ENCODE peak calls at places on chromosomes 3 and 15, in four cellular contexts. A is SK-N-SH, S is K562, J is H1. V is an unnamed sample.

GRCh38 chr3:195284842-195285241 is 13.9 kb upstream of the XXYLT1 start:
- DNase-seq in J (no peak), A (no peak), S (no peak), V (no peak)

GRCh38 chr15:62059818-62060115 is 480 bp downstream of the VPS13C start:
- DNase-seq in J (no peak), S (peak), A (no peak), V (peak)

GRCh38 chr3:124786491-124787241 is 56.4 kb downstream of the UMPS start:
- DNase-seq in S (no peak), J (no peak), A (no peak), V (peak)

GRCh38 chr3:161409069-161409468 is 37.8 kb upstream of the SPTSSB start:
- DNase-seq in A (peak), S (peak), J (no peak), V (no peak)

GRCh38 chr15:61749169-61749568 is 311.1 kb downstream of the VPS13C start:
- DNase-seq in A (no peak), S (no peak), J (no peak), V (peak)

GRCh38 chr3:113005622-113006021 is 14.8 kb downstream of the GTPBP8 start:
- DNase-seq in J (no peak), S (no peak), A (no peak), V (no peak)

GRCh38 chr3:183892610-183893214 is 8.0 kb upstream of the PARL start:
- DNase-seq in A (no peak), S (no peak), J (no peak), V (no peak)

GRCh38 chr3:177451277-177451880 is 254.1 kb upstream of the TBL1XR1 start:
- DNase-seq in A (no peak), J (no peak), S (no peak), V (peak)

GRCh38 chr3:170765419-170766078 is 104.4 kb downstream of the RPL22L1 start:
- DNase-seq in S (peak), A (no peak), J (no peak), V (peak)

GRCh38 chr3:159839561-159840379 is 148.9 kb upstream of the IL12A start:
- DNase-seq in S (no peak), J (peak), A (peak), V (no peak)

GRCh38 chr3:108485146-108485545 is 25.2 kb downstream of the MYH15 start:
- DNase-seq in J (peak), S (no peak), A (no peak), V (no peak)

GRCh38 chr3:195549931-195550519 is 6.9 kb upstream of the PPP1R2 start:
- DNase-seq in J (no peak), S (no peak), A (no peak), V (no peak)

GRCh38 chr3:9349321-9350117 is 13.3 kb upstream of the THUMPD3 start:
- DNase-seq in J (no peak), A (no peak), S (peak), V (peak)

GRCh38 chr15:81281925-81282895 is 41.7 kb downstream of the STARD5 start:
- DNase-seq in S (no peak), J (no peak), A (no peak), V (peak)

GRCh38 chr15:41933771-41934170 is 38.6 kb downstream of the EHD4 start:
- DNase-seq in J (no peak), A (no peak), S (no peak), V (no peak)

GRCh38 chr3:112647122-112647521 is 6.2 kb upstream of the CCDC80 start:
- DNase-seq in J (no peak), S (no peak), A (no peak), V (no peak)

GRCh38 chr3:32217339-32217738 is 21.1 kb upstream of the CMTM8 start:
- DNase-seq in A (no peak), S (no peak), J (no peak), V (no peak)
- TF ChIP-seq JUND in A (no peak), S (no peak), J (no peak), V (no peak)

GRCh38 chr3:123100192-123100776 is 33.5 kb downstream of the PDIA5 start:
- DNase-seq in S (no peak), J (no peak), A (no peak), V (no peak)

GRCh38 chr3:123098411-123099330 is 31.8 kb downstream of the PDIA5 start:
- DNase-seq in S (no peak), A (no peak), J (no peak), V (peak)

GRCh38 chr3:123102249-123102648 is 35.4 kb downstream of the PDIA5 start:
- DNase-seq in J (no peak), S (no peak), A (no peak), V (no peak)

GRCh38 chr3:123096701-123097100 is 29.9 kb downstream of the PDIA5 start:
- DNase-seq in S (no peak), J (no peak), A (peak), V (no peak)

GRCh38 chr3:123099331-123100191 is 32.7 kb downstream of the PDIA5 start:
- DNase-seq in J (no peak), S (no peak), A (no peak), V (no peak)
- TF ChIP-seq JUND in J (no peak), S (no peak), A (no peak), V (no peak)

GRCh38 chr3:24680214-24680967 is 185.7 kb upstream of the THRB start:
- DNase-seq in A (peak), J (no peak), S (peak), V (peak)
- TF ChIP-seq JUND in A (no peak), J (peak), S (no peak), V (no peak)

GRCh38 chr3:37262816-37263393 is 88.5 kb upstream of the LRRFIP2 start:
- DNase-seq in A (no peak), J (no peak), S (no peak), V (no peak)
- TF ChIP-seq JUND in A (peak), J (no peak), S (no peak), V (no peak)

DNA sequence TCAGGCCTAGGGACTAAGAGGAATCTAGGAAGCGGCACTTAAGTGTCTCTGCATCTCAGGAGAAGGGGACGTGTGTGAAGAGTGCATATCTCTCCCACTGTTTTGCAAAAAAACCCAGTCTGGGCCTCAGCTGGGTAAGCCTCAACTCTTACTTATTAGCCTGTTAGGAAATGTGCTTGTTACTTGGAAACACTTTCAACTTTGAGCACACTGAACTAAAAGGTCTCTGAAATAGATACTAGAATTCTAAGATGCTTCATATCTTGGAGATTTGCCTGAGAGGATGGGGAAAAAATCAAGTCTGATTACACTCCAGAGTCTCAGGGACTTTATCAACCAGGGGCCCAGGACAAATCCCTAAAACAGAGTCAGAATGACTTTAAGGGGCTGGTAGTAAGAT is 81.8 kb downstream of the WDR76 start:
- DNase-seq in S (no peak), J (no peak), A (no peak), V (no peak)
- TF ChIP-seq JUND in S (no peak), J (no peak), A (no peak), V (no peak)

DNA sequence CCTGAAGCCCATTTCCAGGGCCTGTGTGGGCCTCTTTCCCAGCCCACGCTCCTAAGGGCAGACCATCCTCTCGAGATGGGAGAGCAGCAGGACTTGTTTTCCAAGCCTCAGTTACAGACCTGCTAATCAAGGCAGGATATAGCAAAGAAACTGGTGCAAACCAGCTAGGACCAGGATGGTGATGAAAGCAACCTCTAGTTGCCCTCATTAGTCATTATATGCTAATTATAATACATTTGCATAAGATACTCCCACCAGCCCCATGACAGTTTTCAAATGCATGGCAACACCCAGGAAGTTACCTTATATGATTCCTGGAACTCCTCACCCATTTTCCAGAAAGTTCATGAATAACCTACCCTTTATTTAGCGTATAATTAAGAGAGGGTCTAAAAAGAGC is 34.4 kb upstream of the TRH start:
- DNase-seq in A (no peak), J (no peak), S (no peak), V (peak)
- TF ChIP-seq JUND in A (no peak), J (no peak), S (no peak), V (no peak)

GRCh38 chr3:136639069-136639468 is 113.1 kb downstream of the STAG1 start:
- DNase-seq in J (no peak), S (no peak), A (no peak), V (no peak)

GRCh38 chr3:136644200-136644599 is 108.0 kb downstream of the STAG1 start:
- DNase-seq in J (no peak), S (no peak), A (peak), V (no peak)

GRCh38 chr3:136645915-136646314 is 106.3 kb downstream of the STAG1 start:
- DNase-seq in A (no peak), S (no peak), J (no peak), V (no peak)

DNA sequence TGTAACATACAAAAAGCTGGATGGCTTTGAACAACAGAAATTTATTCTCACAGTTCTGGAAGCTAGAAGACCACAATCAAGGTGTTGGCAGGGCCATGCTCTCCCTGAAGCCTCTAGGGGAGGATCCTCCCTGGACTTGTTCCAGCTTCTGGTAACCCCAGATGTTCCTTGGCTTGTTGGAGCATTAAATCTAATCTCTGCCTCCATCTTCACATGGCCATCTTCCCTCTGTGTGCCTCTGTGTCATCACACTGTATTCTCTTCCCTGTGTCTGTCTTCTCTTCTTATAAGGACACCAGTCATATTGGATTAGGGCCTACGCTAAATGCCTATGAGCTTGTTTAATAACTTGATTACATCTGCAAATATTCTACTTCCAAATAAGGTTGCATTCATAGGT is 109.5 kb downstream of the STAG1 start:
- DNase-seq in A (peak), J (no peak), S (peak), V (peak)
- TF ChIP-seq JUND in A (no peak), J (no peak), S (no peak), V (no peak)

GRCh38 chr15:92617197-92618037 is 38.2 kb downstream of the FAM174B start:
- DNase-seq in A (peak), J (no peak), S (peak), V (no peak)
- TF ChIP-seq JUND in A (no peak), J (no peak), S (peak), V (no peak)

GRCh38 chr15:51904931-51905330 is 66.6 kb downstream of the LEO1 start:
- DNase-seq in S (no peak), A (no peak), J (no peak), V (no peak)

GRCh38 chr15:51912528-51912927 is 59.0 kb downstream of the LEO1 start:
- DNase-seq in S (no peak), A (no peak), J (no peak), V (no peak)

GRCh38 chr15:51907136-51907862 is 64.3 kb downstream of the LEO1 start:
- DNase-seq in A (no peak), S (peak), J (no peak), V (peak)

GRCh38 chr15:51909591-51909990 is 62.0 kb downstream of the LEO1 start:
- DNase-seq in J (no peak), A (no peak), S (no peak), V (no peak)

GRCh38 chr15:51908312-51908711 is 63.3 kb downstream of the LEO1 start:
- DNase-seq in A (no peak), J (no peak), S (no peak), V (no peak)
- TF ChIP-seq JUND in A (peak), J (no peak), S (no peak), V (no peak)

GRCh38 chr15:47754312-47754711 is 37.0 kb downstream of the SEMA6D start:
- DNase-seq in S (no peak), J (no peak), A (no peak), V (peak)

GRCh38 chr15:47750740-47751262 is 33.5 kb downstream of the SEMA6D start:
- DNase-seq in A (no peak), S (no peak), J (no peak), V (no peak)

GRCh38 chr15:47753591-47753990 is 36.3 kb downstream of the SEMA6D start:
- DNase-seq in A (no peak), S (no peak), J (no peak), V (no peak)

GRCh38 chr15:47746516-47746915 is 29.2 kb downstream of the SEMA6D start:
- DNase-seq in S (no peak), J (no peak), A (no peak), V (no peak)

DNA sequence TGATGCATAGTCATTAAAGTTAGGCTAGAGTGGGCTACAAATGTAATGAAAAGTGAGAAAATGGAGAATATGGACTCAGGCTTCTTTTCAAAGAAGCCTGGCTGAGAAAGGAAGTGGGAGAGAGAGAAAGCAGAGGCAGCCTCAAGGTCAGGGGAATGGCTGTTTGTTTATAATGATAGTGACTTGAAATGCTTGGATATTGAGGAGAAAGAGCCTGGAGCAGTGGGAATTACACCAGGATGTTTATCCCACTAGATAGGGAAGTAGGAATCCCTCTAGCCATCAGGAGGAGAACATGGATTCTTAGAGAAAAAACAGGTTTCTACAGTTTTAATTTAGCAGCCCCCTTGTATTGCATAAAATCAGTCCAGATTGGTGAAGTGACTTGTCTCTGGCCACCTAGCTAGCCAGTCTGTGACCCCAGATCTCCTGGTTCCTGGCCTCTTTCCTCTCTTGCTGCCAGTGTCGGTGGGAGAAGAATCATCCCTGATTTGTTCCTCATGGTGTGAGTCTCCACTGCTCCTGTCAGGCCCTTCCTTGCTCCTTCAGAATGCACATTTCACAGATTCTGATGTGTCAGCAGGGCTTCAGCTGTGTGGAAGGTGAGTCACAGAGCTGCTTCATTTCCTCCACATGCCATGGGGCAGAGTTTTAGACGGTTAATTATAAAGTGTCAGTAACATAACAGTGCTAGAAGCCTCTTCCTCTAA is 32.9 kb downstream of the SEMA6D start:
- DNase-seq in S (no peak), J (no peak), A (no peak), V (no peak)
- TF ChIP-seq JUND in S (no peak), J (no peak), A (no peak), V (no peak)